ENCODE peak calls at places on chromosomes 16 and 17, in six cellular contexts. R, U, W, M, L and V are unnamed samples.

GRCh38 chr17:32310927-32311568 is 30.9 kb downstream of the C17orf75 start:
- DNase-seq in R (no peak), U (peak), W (no peak), M (no peak), L (no peak), V (peak)

GRCh38 chr17:79812969-79813825 is 16.3 kb upstream of the CBX8 start:
- DNase-seq in R (no peak), U (peak), W (no peak), M (no peak), L (no peak), V (peak)

GRCh38 chr17:71995570-71995969 is 125.2 kb upstream of the SOX9 start:
- DNase-seq in R (no peak), U (no peak), W (peak), M (no peak), L (no peak), V (no peak)

GRCh38 chr17:60640503-60640902 is 37.1 kb upstream of the BCAS3 start:
- DNase-seq in R (no peak), U (no peak), W (peak), M (no peak), L (no peak), V (no peak)

GRCh38 chr16:886802-887731 is 83.7 kb downstream of the LMF1 start:
- DNase-seq in R (no peak), U (no peak), W (no peak), M (no peak), L (peak), V (no peak)

GRCh38 chr16:25228372-25228771 is 11.6 kb downstream of the AQP8 start:
- DNase-seq in R (no peak), U (no peak), W (no peak), M (no peak), L (no peak), V (no peak)

GRCh38 chr16:12758670-12759558 is 44.8 kb downstream of the CPPED1 start:
- DNase-seq in R (no peak), U (no peak), W (no peak), M (no peak), L (no peak), V (no peak)

GRCh38 chr16:23368469-23368868 is 66.4 kb downstream of the SCNN1B start:
- DNase-seq in R (no peak), U (no peak), W (peak), M (no peak), L (no peak), V (no peak)

GRCh38 chr16:86092586-86093480 is 193.9 kb downstream of the IRF8 start:
- DNase-seq in R (no peak), U (no peak), W (no peak), M (no peak), L (peak), V (no peak)

GRCh38 chr17:15885770-15886169 is 59.2 kb upstream of the ADORA2B start:
- DNase-seq in R (no peak), U (no peak), W (peak), M (no peak), L (no peak), V (no peak)

GRCh38 chr16:50509521-50510341 is 38.5 kb upstream of the NKD1 start:
- DNase-seq in R (no peak), U (no peak), W (peak), M (peak), L (no peak), V (peak)

GRCh38 chr17:50872710-50873424 is 6.7 kb upstream of the TOB1 start:
- DNase-seq in R (no peak), U (no peak), W (peak), M (peak), L (no peak), V (no peak)

GRCh38 chr17:71964559-71964958 is 156.3 kb upstream of the SOX9 start:
- DNase-seq in R (no peak), U (no peak), W (no peak), M (no peak), L (no peak), V (no peak)